ENCODE peak calls at places on chromosomes 1 and 21, in five cellular contexts. Z is body of pancreas, P is tibial artery, D is fibroblast of lung, J is mesenchymal stem cell. E is an unnamed sample. For H3K4me1, the result is how much of the 10 kb centered on the place peaks cover.

GRCh38 chr21:44708213-44708865 is 3.0 kb downstream of the TSPEAR start:
- DNase-seq in J (no peak), Z (no peak), D (no peak), P (peak), E (no peak)

GRCh38 chr21:25350056-25350455 is 257.2 kb downstream of the MRPL39 start:
- DNase-seq in Z (peak), J (no peak), D (peak), P (no peak), E (peak)

GRCh38 chr1:162914601-162915000 is 53.6 kb upstream of the CCDC190 start:
- DNase-seq in P (no peak), D (no peak), Z (no peak), J (no peak), E (no peak)

GRCh38 chr21:31597683-31598082 is 61.8 kb upstream of the SOD1 start:
- DNase-seq in P (no peak), J (no peak), Z (no peak), D (no peak), E (no peak)

GRCh38 chr1:211735208-211736170 is 60.1 kb upstream of the NEK2 start:
- DNase-seq in D (peak), Z (peak), P (no peak), J (peak), E (peak)

GRCh38 chr1:12026586-12026985 is 7.3 kb downstream of the MIIP start:
- DNase-seq in J (no peak), P (no peak), D (no peak), Z (no peak), E (no peak)

GRCh38 chr1:119808491-119808890 is 2.8 kb downstream of the REG4 start:
- DNase-seq in J (no peak), D (no peak), P (no peak), Z (no peak), E (no peak)

GRCh38 chr1:52366517-52366827 is 467 bp upstream of the CC2D1B start:
- DNase-seq in D (no peak), P (no peak), J (no peak), Z (no peak), E (no peak)

GRCh38 chr1:63931468-63931867 is 157.7 kb downstream of the ROR1 start:
- DNase-seq in Z (no peak), J (peak), D (peak), P (no peak), E (no peak)

GRCh38 chr1:230507671-230508407 is 81.7 kb upstream of the PGBD5 start:
- DNase-seq in P (no peak), J (peak), Z (no peak), D (peak), E (no peak)

GRCh38 chr1:225462714-225463574 is 35.1 kb upstream of the LBR start:
- DNase-seq in P (peak), Z (peak), J (no peak), D (no peak), E (peak)

GRCh38 chr1:188089461-188089860 is 1260.7 kb downstream of the PLA2G4A start:
- DNase-seq in Z (no peak), D (peak), P (no peak), J (peak), E (peak)

GRCh38 chr1:27010226-27010994 is 2.2 kb downstream of the TENT5B start:
- DNase-seq in D (no peak), P (no peak), J (no peak), Z (no peak), E (no peak)

GRCh38 chr1:27011976-27012563 is 580 bp downstream of the TENT5B start:
- DNase-seq in D (no peak), J (no peak), Z (no peak), P (no peak), E (no peak)

GRCh38 chr1:27007909-27008582 is 4.6 kb downstream of the TENT5B start:
- DNase-seq in Z (peak), D (no peak), P (no peak), J (peak), E (no peak)

GRCh38 chr1:27011058-27011764 is 1.4 kb downstream of the TENT5B start:
- DNase-seq in P (peak), J (peak), Z (peak), D (peak), E (peak)

DNA sequence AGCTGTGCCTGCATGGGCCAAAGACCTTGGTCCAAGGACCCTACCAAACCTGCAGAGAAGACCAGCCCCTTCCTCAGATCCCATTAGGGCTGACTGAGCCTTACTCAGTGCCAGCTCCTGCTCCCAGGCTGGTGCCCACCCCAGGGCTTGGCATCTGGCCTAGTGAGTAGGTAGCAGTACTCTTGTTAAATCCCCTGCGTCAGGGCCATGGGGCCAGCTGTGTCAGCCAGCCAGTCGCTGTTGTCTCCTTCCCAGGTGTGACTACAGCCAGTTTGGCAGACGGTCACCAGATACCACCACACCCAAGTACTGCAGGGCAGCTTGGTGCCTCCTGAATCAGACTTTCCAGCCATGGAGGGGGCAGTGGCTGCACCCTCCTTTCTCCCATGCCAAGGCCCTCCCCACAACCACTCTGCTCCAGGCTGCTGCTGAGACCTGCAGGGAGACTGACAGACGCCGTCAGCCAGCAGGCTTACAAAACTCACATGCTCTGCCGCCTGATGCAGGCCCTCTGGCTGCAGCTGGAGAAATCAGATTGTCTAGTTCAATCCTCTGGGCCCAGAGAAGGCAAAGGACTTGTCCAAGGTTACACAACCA is 3.0 kb downstream of the TENT5B start:
- DNase-seq in Z (peak), J (peak), D (no peak), P (no peak), E (no peak)
- H3K27ac ChIP-seq in Z (peak), J (no peak), D (no peak), P (peak), E (no peak)

GRCh38 chr1:206468571-206468970 is 1.7 kb upstream of the IKBKE start:
- DNase-seq in Z (no peak), D (no peak), P (no peak), J (no peak), E (no peak)

GRCh38 chr1:206466840-206467649 is 3.2 kb upstream of the IKBKE start:
- DNase-seq in P (no peak), Z (no peak), J (no peak), D (no peak), E (no peak)

GRCh38 chr1:206469411-206469932 is 804 bp upstream of the IKBKE start:
- DNase-seq in J (no peak), D (no peak), P (no peak), Z (no peak), E (no peak)

GRCh38 chr1:206465951-206466350 is 4.3 kb upstream of the IKBKE start:
- DNase-seq in D (no peak), J (no peak), Z (no peak), P (no peak), E (no peak)

DNA sequence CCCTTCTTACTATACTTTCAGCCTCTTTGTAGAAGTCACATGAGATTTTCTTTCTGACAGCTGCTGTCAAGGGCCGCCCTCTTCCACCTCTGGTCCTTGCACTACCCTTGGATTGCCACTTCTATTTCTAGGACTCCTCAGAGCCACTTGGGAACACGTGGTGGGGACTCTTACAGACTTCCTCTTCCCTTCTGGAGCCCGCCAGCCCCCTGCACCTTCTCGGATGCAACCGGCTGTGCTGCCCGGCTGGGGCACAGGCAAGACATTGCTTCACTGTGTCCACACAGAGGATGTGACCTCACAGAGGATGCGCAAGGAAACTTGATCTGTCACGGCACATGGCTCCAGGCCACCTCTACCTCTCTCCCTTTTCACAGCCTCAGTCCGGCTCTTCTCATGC is 2.4 kb upstream of the IKBKE start:
- DNase-seq in Z (peak), P (peak), J (peak), D (no peak), E (no peak)
- H3K4me1 ChIP-seq in Z (under half), P (under half), J (under half), D (under half), E (under half)

DNA sequence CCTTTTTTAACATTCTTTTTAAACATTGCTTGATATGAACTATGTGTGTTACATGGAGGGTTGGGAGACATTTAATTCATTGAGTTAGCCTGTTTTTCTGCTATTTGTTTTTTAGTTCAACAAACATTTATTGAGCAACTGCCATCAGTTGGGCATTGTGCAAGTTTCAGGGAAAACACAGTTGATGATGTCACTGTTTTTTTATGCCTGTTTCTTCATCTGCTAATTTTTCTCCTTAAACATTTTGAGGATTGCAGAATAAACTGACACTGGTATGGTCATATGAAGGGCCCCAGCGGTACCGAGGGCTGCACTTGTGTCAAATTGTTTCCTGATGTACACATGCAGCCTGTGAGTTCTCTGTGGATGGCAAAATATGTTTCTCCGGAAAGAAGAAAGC is 253.0 kb downstream of the FGGY start:
- DNase-seq in J (peak), D (peak), P (peak), Z (peak), E (no peak)
- H3K27ac ChIP-seq in J (no peak), D (no peak), P (peak), Z (peak), E (no peak)

DNA sequence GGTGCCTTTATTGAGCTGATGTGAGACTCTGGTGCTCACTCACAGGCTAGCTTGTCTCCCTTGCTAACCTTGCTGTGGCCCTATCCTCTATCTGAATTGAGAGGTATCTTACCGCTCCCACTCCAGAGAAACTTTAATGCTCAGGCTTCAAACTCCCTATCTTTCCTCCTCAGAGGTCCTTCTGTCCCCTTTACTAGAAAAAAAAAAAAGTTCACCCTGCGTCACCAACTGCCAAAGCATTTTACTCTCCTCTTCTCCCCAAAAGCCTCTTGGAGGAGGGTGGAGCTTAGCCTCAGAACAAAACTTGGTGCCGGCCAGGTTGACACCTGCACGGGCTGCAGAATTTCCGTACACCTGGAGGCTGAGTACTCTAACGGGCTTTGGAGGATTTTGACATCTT is 55.1 kb downstream of the ATP2B4 start:
- DNase-seq in D (no peak), P (no peak), Z (no peak), J (no peak), E (no peak)
- H3K4me1 ChIP-seq in D (under half), P (under half), Z (under half), J (under half), E (under half)

GRCh38 chr1:167084739-167085138 is 5.4 kb downstream of the GPA33 start:
- DNase-seq in J (no peak), P (no peak), Z (no peak), D (no peak), E (no peak)
- H3K27ac ChIP-seq in J (no peak), P (no peak), Z (no peak), D (no peak), E (no peak)

DNA sequence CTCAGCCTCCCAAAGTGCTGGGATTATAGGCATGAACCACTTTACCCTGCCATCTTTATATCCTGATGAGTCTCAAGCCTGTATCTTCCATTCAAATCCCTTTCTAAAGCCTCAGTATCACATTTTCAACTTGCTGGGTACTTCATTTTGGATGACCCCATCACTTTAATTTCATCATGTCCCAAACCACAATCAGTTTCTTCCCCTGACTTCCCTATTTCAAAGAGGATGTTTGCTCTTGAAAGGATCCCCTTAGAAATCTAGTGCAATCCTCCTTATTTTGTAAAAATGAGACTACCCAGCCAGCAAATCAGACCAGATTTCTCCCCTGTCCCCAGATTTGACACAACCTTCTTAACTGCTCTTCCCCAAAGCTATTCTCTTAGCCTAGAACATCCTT is 7.0 kb upstream of the TRIT1 start:
- DNase-seq in J (no peak), P (no peak), D (no peak), Z (no peak), E (no peak)
- H3K4me1 ChIP-seq in J (under half), P (under half), D (under half), Z (under half), E (under half)

DNA sequence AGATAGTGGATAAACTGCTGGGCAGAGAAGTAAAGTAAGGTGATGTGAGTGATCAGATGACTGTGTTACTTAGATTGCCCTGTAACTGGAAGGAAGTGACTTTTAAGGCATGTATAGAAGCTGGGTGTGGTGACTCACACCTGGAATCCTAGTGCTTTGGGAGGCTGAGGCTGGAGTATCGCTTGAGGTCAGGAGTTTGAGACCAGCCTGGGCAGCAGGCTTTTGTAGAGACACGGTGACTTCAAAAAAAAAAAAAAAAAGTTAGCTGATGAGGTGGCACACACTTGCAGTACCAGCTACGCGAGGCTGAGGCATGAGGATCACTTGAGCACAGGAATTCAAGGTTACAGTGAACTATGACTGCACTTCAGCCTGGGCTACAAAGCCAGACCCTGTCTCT is 2.3 kb upstream of the USP16 start:
- DNase-seq in D (no peak), J (no peak), Z (no peak), P (no peak), E (no peak)
- H3K27ac ChIP-seq in D (no peak), J (no peak), Z (no peak), P (no peak), E (no peak)

GRCh38 chr1:88983791-88984552 is 8.5 kb downstream of the KYAT3 start:
- DNase-seq in J (peak), D (peak), Z (peak), P (no peak), E (peak)
- H3K4me1 ChIP-seq in J (under half), D (under half), Z (half or more), P (under half), E (under half)

E was measured in A673.